ENCODE peak calls at places on chromosomes 11 and 22, in four cellular contexts. F is mammary epithelial cell, K is right lobe of liver, S is AG09309. P is an unnamed sample.

GRCh38 chr22:27107824-27108223 is 450.4 kb downstream of the MIAT start:
- DNase-seq in F (peak; percentile 94), K (peak; percentile 91), S (peak; percentile 79), P (no peak)

GRCh38 chr22:46746192-46746591 is 8.1 kb upstream of the CERK start:
- DNase-seq in F (no peak), K (no peak), S (no peak), P (no peak)

GRCh38 chr11:33377100-33377851 is 120.1 kb downstream of the HIPK3 start:
- DNase-seq in F (no peak), K (no peak), S (no peak), P (no peak)

GRCh38 chr22:43166132-43166930 is 15.0 kb downstream of the TSPO start:
- DNase-seq in F (no peak), K (no peak), S (no peak), P (no peak)

GRCh38 chr11:35558468-35558867 is 33.1 kb upstream of the PAMR1 start:
- DNase-seq in F (no peak), K (no peak), S (no peak), P (no peak)

GRCh38 chr11:3942160-3942955 is 86.9 kb downstream of the STIM1 start:
- DNase-seq in F (no peak), K (no peak), S (no peak), P (no peak)

GRCh38 chr11:129317564-129317963 is 58.1 kb upstream of the BARX2 start:
- DNase-seq in F (peak; percentile 65), K (no peak), S (no peak), P (no peak)

GRCh38 chr11:79269923-79270322 is 170.9 kb downstream of the TENM4 start:
- DNase-seq in F (no peak), K (no peak), S (no peak), P (no peak)

GRCh38 chr11:59556115-59556882 is 45.0 kb downstream of the OR4D9 start:
- DNase-seq in F (peak; percentile 81), K (no peak), S (no peak), P (peak; percentile 79)

GRCh38 chr22:50308597-50308935 is 1.1 kb upstream of the PLXNB2 start:
- DNase-seq in F (no peak), K (peak; percentile 80), S (no peak), P (no peak)

GRCh38 chr11:68215087-68215445 is 2.0 kb upstream of the KMT5B start:
- DNase-seq in F (no peak), K (no peak), S (no peak), P (no peak)

GRCh38 chr11:98411777-98412176 is 609.0 kb upstream of the CNTN5 start:
- DNase-seq in F (no peak), K (no peak), S (no peak), P (no peak)

GRCh38 chr22:29270475-29271271 is 2.6 kb downstream of the EWSR1 start:
- DNase-seq in F (peak; percentile 11), K (no peak), S (peak; percentile 35), P (no peak)

GRCh38 chr11:1807628-1807995 is 27.2 kb upstream of the SYT8 start:
- DNase-seq in F (no peak), K (no peak), S (no peak), P (no peak)
- TF ChIP-seq CTCF in F (no peak), K (no peak), S (no peak), P (peak; percentile 38)

GRCh38 chr22:42068351-42068730 is 2.3 kb downstream of the NAGA start:
- DNase-seq in F (no peak), K (no peak), S (no peak), P (no peak)
- TF ChIP-seq CTCF in F (no peak), K (no peak), S (no peak), P (no peak)

GRCh38 chr11:17827006-17827405 is 92.4 kb downstream of the KCNC1 start:
- DNase-seq in F (no peak), K (no peak), S (no peak), P (no peak)

GRCh38 chr11:17822021-17822781 is 87.6 kb downstream of the KCNC1 start:
- DNase-seq in F (no peak), K (no peak), S (peak; percentile 67), P (no peak)
- TF ChIP-seq CTCF in F (no peak), K (no peak), S (no peak), P (no peak)

GRCh38 chr22:37907036-37907954 is 1.2 kb downstream of the MICALL1 start:
- DNase-seq in F (no peak), K (no peak), S (no peak), P (no peak)

GRCh38 chr22:37909756-37910155 is 3.7 kb downstream of the MICALL1 start:
- DNase-seq in F (no peak), K (no peak), S (no peak), P (no peak)

GRCh38 chr22:37904572-37905533 is 1.2 kb upstream of the MICALL1 start:
- DNase-seq in F (peak; percentile 97), K (no peak), S (peak; percentile 90), P (no peak)

GRCh38 chr22:37906364-37907008 is 389 bp downstream of the MICALL1 start:
- DNase-seq in F (no peak), K (no peak), S (no peak), P (no peak)

DNA sequence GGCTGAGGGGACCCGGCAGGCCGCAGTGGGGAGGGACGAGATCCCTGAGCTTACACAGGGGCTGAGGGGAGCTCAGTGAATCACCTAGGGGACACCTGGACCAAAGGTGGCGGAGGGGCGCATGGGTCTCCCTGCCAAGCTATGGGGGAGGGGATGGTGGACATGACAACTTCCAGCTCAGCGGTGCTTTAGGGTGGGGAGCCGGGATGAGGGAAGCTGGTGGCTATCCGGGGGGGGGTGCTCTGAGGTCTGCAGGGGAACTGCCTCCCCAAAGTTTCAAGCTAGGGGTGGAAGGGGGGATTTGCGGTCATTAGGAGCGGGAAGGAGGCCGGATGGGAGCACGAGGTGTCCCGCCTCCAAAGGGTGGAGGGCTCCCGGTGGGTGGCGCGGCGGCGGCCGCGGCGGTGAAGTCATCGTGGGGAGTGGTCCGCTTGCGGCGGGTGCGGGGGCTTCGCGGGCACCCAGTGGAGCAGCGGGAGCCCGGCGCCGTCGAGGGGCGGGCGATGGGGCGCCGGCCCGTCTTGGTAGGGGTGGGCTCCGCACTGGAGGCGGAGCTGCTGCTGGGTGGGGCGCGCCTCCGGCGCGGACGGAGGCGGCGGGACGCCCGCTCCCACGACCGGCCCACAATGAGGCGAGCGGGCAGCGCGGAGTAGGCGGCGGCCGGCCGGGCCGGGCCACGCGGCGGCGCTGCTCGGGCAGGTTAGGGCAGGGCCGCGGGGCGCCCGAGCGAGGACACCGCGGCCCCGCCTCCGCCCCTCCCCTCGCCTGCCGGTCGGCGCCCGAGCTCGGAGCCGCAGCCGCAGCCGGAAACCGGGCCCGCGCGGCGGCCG is at the start of gene MICALL1:
- DNase-seq in F (peak; percentile 87), K (peak; percentile 84), S (no peak), P (peak; percentile 81)
- TF ChIP-seq CTCF in F (no peak), K (peak; percentile 56), S (no peak), P (peak; percentile 30)

GRCh38 chr11:101049123-101049522 is 80.5 kb downstream of the PGR start:
- DNase-seq in F (peak; percentile 70), K (no peak), S (no peak), P (no peak)
- TF ChIP-seq CTCF in F (no peak), K (no peak), S (no peak), P (no peak)

GRCh38 chr11:45924036-45924915 is 1.8 kb downstream of the LARGE2 start:
- DNase-seq in F (no peak), K (no peak), S (no peak), P (no peak)
- TF ChIP-seq CTCF in F (no peak), K (no peak), S (no peak), P (no peak)